ENCODE peak calls at places on chromosomes 13 and 19, in four cellular contexts. One of them, this sample, is unnamed.
A peak's percentile ranks its signal among the peaks of the same experiment; 100 is the strongest.

GRCh38 chr13:109715902-109716301 is 70.5 kb downstream of the IRS2 start:
- DNase-seq in astrocyte of the spinal cord: peak; percentile 22
- DNase-seq in GM23338: no peak
- DNase-seq in ovary: no peak
- DNase-seq in this sample: no peak

GRCh38 chr13:45782327-45783045 is 69.1 kb downstream of the SIAH3 start:
- DNase-seq in astrocyte of the spinal cord: no peak
- DNase-seq in GM23338: no peak
- DNase-seq in ovary: no peak
- DNase-seq in this sample: no peak

GRCh38 chr13:28449826-28450773 is 44.8 kb downstream of the FLT1 start:
- DNase-seq in astrocyte of the spinal cord: no peak
- DNase-seq in GM23338: no peak
- DNase-seq in ovary: no peak
- DNase-seq in this sample: peak; percentile 10

GRCh38 chr19:42412223-42412622 is 15.0 kb downstream of the LIPE start:
- DNase-seq in astrocyte of the spinal cord: no peak
- DNase-seq in GM23338: peak; percentile 48
- DNase-seq in ovary: no peak
- DNase-seq in this sample: no peak

GRCh38 chr13:24995225-24995804 is 100.6 kb upstream of the PABPC3 start:
- DNase-seq in astrocyte of the spinal cord: peak; percentile 86
- DNase-seq in GM23338: peak; percentile 96
- DNase-seq in ovary: no peak
- DNase-seq in this sample: peak; percentile 91

GRCh38 chr19:40592170-40592569 is 9.0 kb upstream of the LTBP4 start:
- DNase-seq in astrocyte of the spinal cord: peak; percentile 68
- DNase-seq in GM23338: peak; percentile 89
- DNase-seq in ovary: no peak
- DNase-seq in this sample: peak; percentile 53

GRCh38 chr13:98576963-98577822 is at the start of gene STK24:
- DNase-seq in astrocyte of the spinal cord: peak; percentile 80
- DNase-seq in GM23338: peak; percentile 79
- DNase-seq in ovary: peak; percentile 69
- DNase-seq in this sample: peak; percentile 81

GRCh38 chr19:19105365-19106060 is 32.8 kb downstream of the TMEM161A start:
- DNase-seq in astrocyte of the spinal cord: peak; percentile 47
- DNase-seq in GM23338: peak; percentile 96
- DNase-seq in ovary: peak; percentile 87
- DNase-seq in this sample: peak; percentile 30

GRCh38 chr13:45384474-45385174 is 33.5 kb downstream of the SLC25A30 start:
- DNase-seq in astrocyte of the spinal cord: no peak
- DNase-seq in GM23338: no peak
- DNase-seq in ovary: no peak
- DNase-seq in this sample: no peak

DNA sequence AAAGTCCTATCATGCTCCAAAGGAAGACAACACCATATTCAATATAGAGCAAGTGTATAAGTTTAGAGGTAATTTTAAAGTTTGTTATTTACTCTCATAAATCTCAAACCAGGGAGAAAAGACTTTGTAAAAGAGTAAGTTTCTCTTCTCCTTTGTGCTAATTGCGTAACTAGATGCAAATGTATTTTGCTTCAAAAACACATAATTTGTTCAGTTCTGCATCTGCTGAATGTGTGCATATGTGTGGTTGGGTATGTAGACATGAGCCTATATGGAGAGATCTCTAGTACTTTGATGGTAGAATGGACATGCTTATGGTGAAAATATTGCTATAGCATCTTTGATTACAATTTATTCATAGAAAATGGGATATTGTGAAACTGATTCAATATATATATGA is 17.8 kb upstream of the MIR17HG start:
- DNase-seq in astrocyte of the spinal cord: no peak
- DNase-seq in GM23338: no peak
- DNase-seq in ovary: no peak
- DNase-seq in this sample: no peak
- H3K4me3 ChIP-seq in astrocyte of the spinal cord: no peak overlapping the region
- H3K4me3 ChIP-seq in GM23338: no peak overlapping the region
- H3K4me3 ChIP-seq in ovary: no peak overlapping the region
- H3K4me3 ChIP-seq in this sample: no peak overlapping the region

DNA sequence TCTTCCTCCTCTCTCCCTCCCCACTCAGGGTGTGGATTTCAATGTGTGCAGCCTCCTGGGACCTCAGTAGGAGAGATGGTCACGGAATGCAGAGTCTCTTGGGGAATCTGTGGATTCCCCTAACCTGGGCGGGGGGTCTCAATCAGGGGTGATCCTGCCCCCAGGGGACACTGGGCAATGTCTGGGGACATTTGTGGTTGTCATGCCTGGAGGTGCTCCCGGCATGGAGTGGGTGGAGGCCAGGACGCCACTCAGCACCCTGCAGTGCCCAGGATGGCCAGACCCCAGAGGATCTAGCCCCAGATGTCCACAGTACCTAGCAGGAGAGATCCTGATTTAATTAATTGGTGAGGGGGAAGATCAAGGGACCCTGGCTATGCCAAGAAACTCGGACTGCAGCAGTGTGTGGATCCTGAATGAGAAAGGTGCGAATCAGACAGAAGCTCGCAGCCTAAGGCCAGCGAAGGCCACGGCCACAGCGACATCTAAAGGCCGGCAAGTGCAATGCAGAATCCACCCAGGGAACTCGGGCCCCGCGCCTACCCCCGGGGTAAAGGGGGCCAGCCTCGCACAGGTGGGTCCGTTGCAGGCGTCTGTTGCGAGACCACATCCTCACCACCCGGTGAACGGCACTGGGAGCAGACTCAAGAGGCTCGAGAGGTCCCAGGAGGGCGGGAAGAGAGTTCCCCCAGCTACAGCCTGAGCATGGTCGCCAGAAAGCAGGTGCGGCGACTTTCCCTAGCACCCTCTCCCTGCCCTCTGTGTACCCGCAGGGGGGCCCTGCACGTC is 88.8 kb downstream of the GNG7 start:
- DNase-seq in astrocyte of the spinal cord: no peak
- DNase-seq in GM23338: peak; percentile 83
- DNase-seq in ovary: no peak
- DNase-seq in this sample: peak; percentile 50
- TF ChIP-seq CTCF in astrocyte of the spinal cord: peak; percentile 96
- TF ChIP-seq CTCF in GM23338: peak; percentile 91
- TF ChIP-seq CTCF in ovary: peak; percentile 45
- TF ChIP-seq CTCF in this sample: peak; percentile 96

GRCh38 chr13:112968910-112969691 is at the start of gene MCF2L:
- DNase-seq in astrocyte of the spinal cord: peak; percentile 8
- DNase-seq in GM23338: peak; percentile 73
- DNase-seq in ovary: peak; percentile 68
- DNase-seq in this sample: peak; percentile 23

GRCh38 chr13:112966776-112967175 is 2.2 kb upstream of the MCF2L start:
- DNase-seq in astrocyte of the spinal cord: no peak
- DNase-seq in GM23338: no peak
- DNase-seq in ovary: no peak
- DNase-seq in this sample: no peak

GRCh38 chr13:112967666-112968379 is 1.2 kb upstream of the MCF2L start:
- DNase-seq in astrocyte of the spinal cord: no peak
- DNase-seq in GM23338: no peak
- DNase-seq in ovary: no peak
- DNase-seq in this sample: no peak

GRCh38 chr13:112969692-112970338 is 801 bp downstream of the MCF2L start:
- DNase-seq in astrocyte of the spinal cord: no peak
- DNase-seq in GM23338: no peak
- DNase-seq in ovary: no peak
- DNase-seq in this sample: no peak

DNA sequence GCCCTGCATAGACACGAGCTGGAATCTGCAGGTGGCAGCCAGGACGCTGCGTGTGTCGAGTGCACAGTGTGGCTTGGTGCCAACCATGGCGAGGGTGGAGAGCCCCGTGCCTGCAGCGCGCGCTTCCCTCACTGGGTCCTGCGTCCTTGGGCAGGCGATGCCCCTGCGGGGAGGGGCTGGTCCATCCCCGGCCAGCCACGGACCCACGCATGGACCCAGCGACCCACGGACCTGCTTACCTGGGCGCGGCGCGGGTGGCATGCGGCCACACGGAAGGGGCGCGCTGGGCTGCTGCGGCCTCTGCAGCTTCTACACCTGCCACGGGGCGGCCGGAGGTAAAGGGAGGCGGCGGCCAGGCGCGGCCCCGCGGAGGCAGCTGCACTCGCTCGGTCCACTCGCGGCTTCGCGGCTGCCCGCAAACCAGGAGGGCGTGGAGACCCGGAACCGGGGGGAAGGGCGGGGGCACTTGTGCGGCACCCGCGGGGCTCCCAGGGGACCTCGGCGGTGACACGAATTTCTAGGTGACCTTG is 569 bp upstream of the MCF2L start:
- DNase-seq in astrocyte of the spinal cord: no peak
- DNase-seq in GM23338: peak; percentile 62
- DNase-seq in ovary: peak; percentile 34
- DNase-seq in this sample: no peak
- H3K4me3 ChIP-seq in astrocyte of the spinal cord: no peak overlapping the region
- H3K4me3 ChIP-seq in GM23338: peak overlapping the region; percentile 77
- H3K4me3 ChIP-seq in ovary: peak overlapping the region; percentile 46
- H3K4me3 ChIP-seq in this sample: no peak overlapping the region

GRCh38 chr13:108086678-108087077 is 128.7 kb downstream of the LIG4 start:
- DNase-seq in astrocyte of the spinal cord: peak; percentile 5
- DNase-seq in GM23338: peak; percentile 37
- DNase-seq in ovary: no peak
- DNase-seq in this sample: no peak
- TF ChIP-seq CTCF in astrocyte of the spinal cord: peak; percentile 21
- TF ChIP-seq CTCF in GM23338: peak; percentile 62
- TF ChIP-seq CTCF in ovary: no peak
- TF ChIP-seq CTCF in this sample: no peak

GRCh38 chr19:8334458-8335342 is 8.4 kb downstream of the KANK3 start:
- DNase-seq in astrocyte of the spinal cord: peak; percentile 51
- DNase-seq in GM23338: peak; percentile 88
- DNase-seq in ovary: no peak
- DNase-seq in this sample: peak; percentile 43

GRCh38 chr19:8335343-8336071 is 7.6 kb downstream of the KANK3 start:
- DNase-seq in astrocyte of the spinal cord: no peak
- DNase-seq in GM23338: peak; percentile 76
- DNase-seq in ovary: no peak
- DNase-seq in this sample: no peak

GRCh38 chr19:8332976-8333770 is 9.9 kb downstream of the KANK3 start:
- DNase-seq in astrocyte of the spinal cord: no peak
- DNase-seq in GM23338: peak; percentile 68
- DNase-seq in ovary: no peak
- DNase-seq in this sample: no peak

GRCh38 chr19:8336072-8336569 is 6.9 kb downstream of the KANK3 start:
- DNase-seq in astrocyte of the spinal cord: no peak
- DNase-seq in GM23338: peak; percentile 62
- DNase-seq in ovary: no peak
- DNase-seq in this sample: no peak

DNA sequence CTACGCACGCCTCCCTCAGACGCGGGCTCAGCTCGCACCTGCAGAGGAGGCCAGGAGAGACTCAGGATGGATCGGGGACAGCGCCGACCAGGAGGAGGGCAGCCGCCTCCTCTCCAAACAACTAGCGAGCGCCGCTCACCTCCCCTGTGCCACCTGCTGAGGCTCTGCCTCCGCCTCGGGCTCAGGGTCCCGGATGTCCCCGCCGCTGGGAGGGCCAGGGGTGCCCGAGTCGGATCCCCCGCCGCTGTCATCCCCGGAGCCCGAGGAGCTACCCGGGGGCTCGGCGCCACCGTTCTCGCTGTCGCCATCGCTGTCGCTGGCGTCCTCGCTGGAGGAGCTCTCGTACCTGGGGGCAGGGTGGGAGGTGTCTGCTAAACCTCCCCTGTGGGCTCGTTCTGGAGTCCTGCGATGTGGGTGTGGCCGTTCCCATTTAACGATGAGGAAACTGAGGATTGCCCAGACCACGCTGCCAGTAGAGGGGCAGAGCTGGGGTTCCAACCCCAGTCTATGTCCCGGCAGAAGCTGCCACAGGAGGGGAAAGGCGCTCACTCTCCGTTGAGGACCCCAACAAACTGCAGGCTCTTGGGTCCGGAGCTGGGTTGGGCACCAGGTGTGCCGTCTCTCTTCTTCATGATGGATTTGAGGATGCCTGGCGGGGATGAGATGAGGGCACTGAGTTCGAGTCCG is 9.1 kb downstream of the KANK3 start:
- DNase-seq in astrocyte of the spinal cord: no peak
- DNase-seq in GM23338: peak; percentile 75
- DNase-seq in ovary: no peak
- DNase-seq in this sample: no peak
- H3K4me3 ChIP-seq in astrocyte of the spinal cord: no peak overlapping the region
- H3K4me3 ChIP-seq in GM23338: peak overlapping the region; percentile 68
- H3K4me3 ChIP-seq in ovary: no peak overlapping the region
- H3K4me3 ChIP-seq in this sample: no peak overlapping the region

DNA sequence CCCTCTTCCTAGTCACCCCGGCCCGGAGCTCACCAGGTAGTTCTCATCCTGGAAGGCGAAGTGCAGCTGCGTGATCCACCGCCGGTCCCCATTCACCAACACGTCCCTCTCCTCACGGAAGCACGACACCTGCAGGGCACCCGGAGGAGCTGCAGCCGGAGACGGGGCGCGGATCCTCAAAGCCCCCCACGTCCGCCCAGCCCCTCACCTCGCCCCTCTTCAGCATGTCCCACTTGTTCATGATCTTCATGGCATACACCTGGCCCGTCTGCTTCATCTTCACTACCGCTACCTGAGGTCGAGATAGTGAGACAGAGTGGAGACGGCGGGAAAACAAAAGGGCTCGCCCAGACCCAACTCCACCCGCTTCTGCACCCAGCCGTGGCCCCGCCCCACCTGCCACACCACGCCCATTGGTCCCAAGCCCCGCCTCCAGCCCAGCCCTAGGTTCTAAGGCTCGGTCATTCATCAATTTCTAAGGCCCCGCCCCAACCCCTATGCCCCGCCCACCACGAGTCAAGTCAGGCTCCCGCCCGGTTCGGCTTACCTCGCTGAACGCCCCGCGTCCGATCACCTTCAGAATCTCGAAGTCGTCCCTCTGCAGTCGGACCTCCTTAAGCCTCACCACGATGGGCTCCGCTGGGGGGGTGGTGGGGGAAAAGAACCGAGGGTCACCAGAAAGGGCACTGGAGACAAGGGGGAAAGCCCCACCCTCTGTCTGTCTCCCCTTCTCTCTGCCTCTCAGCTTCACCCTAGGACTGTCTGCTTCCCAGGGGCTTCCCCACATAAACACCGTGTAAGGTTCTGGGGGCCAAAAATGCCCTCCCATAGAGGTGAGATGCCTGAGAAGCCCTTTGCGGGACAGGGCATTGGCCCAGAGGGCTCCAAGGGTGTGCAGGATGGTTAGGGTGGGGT is 2.8 kb downstream of the DMPK start:
- DNase-seq in astrocyte of the spinal cord: peak; percentile 47
- DNase-seq in GM23338: peak; percentile 97
- DNase-seq in ovary: peak; percentile 90
- DNase-seq in this sample: peak; percentile 49
- TF ChIP-seq CTCF in astrocyte of the spinal cord: peak; percentile 57
- TF ChIP-seq CTCF in GM23338: peak; percentile 84
- TF ChIP-seq CTCF in ovary: peak; percentile 49
- TF ChIP-seq CTCF in this sample: peak; percentile 42

DNA sequence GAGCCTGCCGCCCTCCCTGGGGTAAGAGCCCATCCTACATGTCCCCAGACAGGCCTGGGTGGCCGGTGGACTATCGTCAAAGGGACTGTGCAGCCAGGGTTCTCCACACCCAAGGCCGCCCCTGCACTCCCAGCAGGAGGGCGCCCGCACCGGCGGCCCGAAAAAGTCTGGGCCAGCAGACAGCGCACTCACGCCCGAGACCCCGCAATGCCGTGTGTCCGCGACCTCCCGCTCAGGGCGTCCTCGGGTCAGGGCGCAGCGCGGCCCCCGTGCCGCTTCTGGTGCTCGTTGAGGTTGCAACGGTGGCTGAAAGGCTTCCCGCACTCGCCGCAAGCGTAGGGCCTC is 2.6 kb upstream of the A1BG start:
- DNase-seq in astrocyte of the spinal cord: no peak
- DNase-seq in GM23338: no peak
- DNase-seq in ovary: no peak
- DNase-seq in this sample: no peak
- H3K4me3 ChIP-seq in astrocyte of the spinal cord: no peak overlapping the region
- H3K4me3 ChIP-seq in GM23338: peak overlapping the region; percentile 52
- H3K4me3 ChIP-seq in ovary: peak overlapping the region; percentile 12
- H3K4me3 ChIP-seq in this sample: no peak overlapping the region

GRCh38 chr13:66952507-66952906 is 277.6 kb downstream of the PCDH9 start:
- DNase-seq in astrocyte of the spinal cord: no peak
- DNase-seq in GM23338: peak; percentile 16
- DNase-seq in ovary: no peak
- DNase-seq in this sample: no peak
- TF ChIP-seq CTCF in astrocyte of the spinal cord: no peak
- TF ChIP-seq CTCF in GM23338: no peak
- TF ChIP-seq CTCF in ovary: no peak
- TF ChIP-seq CTCF in this sample: no peak

This sample was measured in fibroblast of the aortic adventitia.